ENCODE peak calls at places on chromosomes 6 and 20, in five cellular contexts. K is A549, X is GM12878, J is H1, Y is K562. F is an unnamed sample.

GRCh38 chr20:17538517-17539170 is 7.5 kb upstream of the BFSP1 start:
- DNase-seq in K (peak), X (peak), J (no peak), Y (no peak), F (no peak)

GRCh38 chr6:147207351-147207750 is 3.1 kb downstream of the STXBP5 start:
- DNase-seq in K (no peak), X (no peak), J (no peak), Y (peak), F (no peak)

GRCh38 chr6:37314803-37315515 is 38.8 kb upstream of the RNF8 start:
- DNase-seq in K (peak), X (no peak), J (peak), Y (peak), F (peak)

GRCh38 chr20:62361799-62362589 is 5.1 kb downstream of the LAMA5 start:
- DNase-seq in K (peak), X (no peak), J (peak), Y (no peak), F (peak)

GRCh38 chr6:111258615-111259088 is 171.3 kb downstream of the SLC16A10 start:
- DNase-seq in K (no peak), X (no peak), J (no peak), Y (no peak), F (no peak)

GRCh38 chr20:45036044-45036755 is 64.7 kb downstream of the KCNS1 start:
- DNase-seq in K (peak), X (no peak), J (no peak), Y (peak), F (peak)

GRCh38 chr6:129317931-129318820 is 391.8 kb downstream of the ARHGAP18 start:
- DNase-seq in K (peak), X (no peak), J (peak), Y (no peak), F (no peak)

GRCh38 chr6:127366281-127367022 is 23.0 kb upstream of the ECHDC1 start:
- DNase-seq in K (peak), X (no peak), J (no peak), Y (peak), F (no peak)

GRCh38 chr20:32528291-32528891 is 56.7 kb downstream of the NOL4L start:
- DNase-seq in K (no peak), X (no peak), J (no peak), Y (no peak), F (no peak)

GRCh38 chr6:84390334-84390733 is 162.9 kb upstream of the CEP162 start:
- DNase-seq in K (no peak), X (no peak), J (no peak), Y (no peak), F (no peak)

GRCh38 chr6:36590237-36590636 is 3.9 kb upstream of the SRSF3 start:
- DNase-seq in K (no peak), X (no peak), J (no peak), Y (no peak), F (peak)

GRCh38 chr6:137581019-137581707 is 87.0 kb upstream of the OLIG3 start:
- DNase-seq in K (no peak), X (peak), J (no peak), Y (no peak), F (no peak)

GRCh38 chr6:24495516-24495847 is 713 bp downstream of the ALDH5A1 start:
- DNase-seq in K (peak), X (no peak), J (no peak), Y (peak), F (peak)

GRCh38 chr6:11494786-11495564 is 42.6 kb upstream of the TMEM170B start:
- DNase-seq in K (no peak), X (no peak), J (no peak), Y (no peak), F (no peak)

GRCh38 chr6:100160913-100161312 is 166.9 kb upstream of the MCHR2 start:
- DNase-seq in K (no peak), X (no peak), J (peak), Y (no peak), F (no peak)

GRCh38 chr6:16184129-16184528 is 54.3 kb upstream of the GMPR start:
- DNase-seq in K (peak), X (peak), J (no peak), Y (peak), F (peak)

GRCh38 chr20:3687655-3688054 is 5.8 kb upstream of the ADAM33 start:
- DNase-seq in K (peak), X (no peak), J (no peak), Y (peak), F (peak)

GRCh38 chr6:158730175-158730907 is 80.5 kb downstream of the SYTL3 start:
- DNase-seq in K (peak), X (no peak), J (no peak), Y (no peak), F (no peak)

GRCh38 chr6:22383016-22383415 is 86.2 kb upstream of the PRL start:
- DNase-seq in K (no peak), X (no peak), J (no peak), Y (no peak), F (no peak)
- TF ChIP-seq HDAC2 in K (no peak), X (no peak), J (no peak), Y (no peak), F (no peak)

GRCh38 chr20:59173938-59174496 is 10.4 kb downstream of the ZNF831 start:
- DNase-seq in K (no peak), X (no peak), J (no peak), Y (no peak), F (no peak)
- TF ChIP-seq HDAC2 in K (no peak), X (no peak), J (no peak), Y (no peak), F (no peak)

GRCh38 chr6:169141706-169142705 is 111.6 kb downstream of the THBS2 start:
- DNase-seq in K (no peak), X (no peak), J (no peak), Y (no peak), F (no peak)
- TF ChIP-seq HDAC2 in K (no peak), X (no peak), J (no peak), Y (no peak), F (no peak)

DNA sequence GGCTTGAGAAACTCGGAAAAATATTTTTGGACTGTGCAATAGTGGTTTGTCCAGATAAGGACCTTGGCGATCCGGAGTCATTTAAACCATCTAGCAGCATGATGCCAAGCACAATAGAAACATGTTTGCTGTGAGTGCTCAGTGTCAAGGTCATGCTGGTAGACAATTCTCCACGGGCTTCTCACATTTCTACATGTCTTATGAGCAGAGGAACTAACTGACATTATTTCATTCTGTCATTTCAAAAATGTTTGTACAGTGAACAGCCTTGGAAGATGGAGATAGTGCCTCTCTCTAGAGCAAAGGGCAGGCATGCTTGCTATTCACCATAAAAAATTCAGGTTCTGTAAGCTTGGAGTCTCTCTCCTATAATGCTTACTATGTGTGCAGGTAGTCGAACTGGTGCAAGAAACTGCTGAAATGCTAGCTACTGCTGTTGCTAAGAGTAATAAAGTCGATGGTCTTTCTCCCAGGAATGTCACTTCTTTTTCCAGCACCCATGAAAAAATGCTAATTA is 25.4 kb upstream of the CCN2 start:
- DNase-seq in K (no peak), X (no peak), J (no peak), Y (no peak), F (peak)
- TF ChIP-seq HDAC2 in K (no peak), X (no peak), J (no peak), Y (no peak), F (peak)

DNA sequence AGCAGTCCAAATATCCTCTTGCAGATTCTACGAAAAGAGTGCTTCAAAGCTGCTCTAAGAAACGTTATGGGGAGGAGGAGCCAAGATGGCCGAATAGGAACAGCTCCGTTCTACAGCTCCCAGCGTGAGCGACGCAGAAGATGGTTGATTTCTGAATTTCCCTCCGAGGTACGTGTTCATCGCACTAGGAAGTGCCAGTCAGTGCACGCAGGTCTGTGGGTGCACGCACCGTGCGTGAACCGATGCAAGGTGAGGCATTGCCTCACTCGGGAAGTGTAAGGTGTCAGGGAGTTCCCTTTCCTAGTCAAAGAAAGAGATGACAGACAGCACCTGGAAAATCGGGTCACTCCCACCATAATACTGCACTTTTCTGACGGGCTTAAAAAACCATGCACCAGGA is 272.1 kb upstream of the DEFB115 start:
- DNase-seq in K (no peak), X (no peak), J (no peak), Y (no peak), F (no peak)
- TF ChIP-seq HDAC2 in K (no peak), X (no peak), J (no peak), Y (no peak), F (no peak)